ENCODE peak calls at places on chromosomes 2 and 18, in four cellular contexts. F is T-helper 17 cell; B is NCI-H2081; J is CD8-positive, alpha-beta memory T cell. G is an unnamed sample.

GRCh38 chr2:75964646-75965045 is 253.9 kb upstream of the GCFC2 start:
- DNase-seq in F (no peak), B (no peak), J (no peak), G (no peak)

GRCh38 chr2:100416939-100417744 is at the start of gene CHST10:
- DNase-seq in F (no peak), B (peak), J (peak), G (peak)

GRCh38 chr2:135819211-135819610 is 17.8 kb downstream of the LCT start:
- DNase-seq in F (no peak), B (no peak), J (no peak), G (no peak)

GRCh38 chr2:145984541-145984940 is 1464.6 kb upstream of the ZEB2 start:
- DNase-seq in F (no peak), B (peak), J (no peak), G (no peak)

GRCh38 chr2:40401896-40402295 is 50.0 kb downstream of the SLC8A1 start:
- DNase-seq in F (no peak), B (no peak), J (no peak), G (no peak)

GRCh38 chr2:203470371-203470770 is 64.7 kb downstream of the RAPH1 start:
- DNase-seq in F (no peak), B (no peak), J (no peak), G (no peak)

GRCh38 chr2:238202326-238203103 is 980 bp downstream of the ILKAP start:
- DNase-seq in F (no peak), B (peak), J (no peak), G (no peak)

GRCh38 chr18:23877371-23877770 is 137.2 kb upstream of the TTC39C start:
- DNase-seq in F (no peak), B (no peak), J (no peak), G (no peak)

GRCh38 chr18:62942578-62942977 is 227.2 kb downstream of the PHLPP1 start:
- DNase-seq in F (no peak), B (no peak), J (no peak), G (no peak)

GRCh38 chr2:26726229-26726628 is 33.7 kb downstream of the KCNK3 start:
- DNase-seq in F (no peak), B (no peak), J (no peak), G (no peak)

GRCh38 chr18:33699372-33699771 is 121.4 kb downstream of the ASXL3 start:
- DNase-seq in F (no peak), B (no peak), J (no peak), G (no peak)

GRCh38 chr2:231689509-231689893 is 18.8 kb upstream of the PTMA start:
- DNase-seq in F (no peak), B (no peak), J (no peak), G (no peak)

GRCh38 chr2:178829299-178829698 is 22.1 kb upstream of the TTN start:
- DNase-seq in F (no peak), B (peak), J (peak), G (no peak)

GRCh38 chr2:37625781-37626548 is 45.5 kb downstream of the CDC42EP3 start:
- DNase-seq in F (peak), B (peak), J (peak), G (peak)

GRCh38 chr2:128040166-128040771 is 12.4 kb upstream of the SAP130 start:
- DNase-seq in F (no peak), B (no peak), J (no peak), G (no peak)